ENCODE peak calls at places on chromosome 7, in four cellular contexts. W is SJCRH30; C is EL; O is CD8-positive, alpha-beta memory T cell. V is an unnamed sample.

GRCh38 chr7:101618207-101618839 is 10.8 kb downstream of the MYL10 start:
- DNase-seq in W (no peak), C (peak; percentile 79), O (no peak), V (no peak)

GRCh38 chr7:149220534-149220933 is 18.9 kb upstream of the ZNF212 start:
- DNase-seq in W (no peak), C (peak; percentile 92), O (no peak), V (no peak)

GRCh38 chr7:113071465-113071864 is 15.2 kb downstream of the GPR85 start:
- DNase-seq in W (no peak), C (peak; percentile 40), O (no peak), V (no peak)

GRCh38 chr7:134767567-134768168 is 11.8 kb upstream of the CALD1 start:
- DNase-seq in W (no peak), C (no peak), O (no peak), V (no peak)

GRCh38 chr7:69177326-69177897 is 420.9 kb upstream of the AUTS2 start:
- DNase-seq in W (no peak), C (no peak), O (no peak), V (no peak)

GRCh38 chr7:129213828-129214227 is 11.0 kb upstream of the AHCYL2 start:
- DNase-seq in W (peak; percentile 40), C (no peak), O (no peak), V (no peak)

GRCh38 chr7:132148876-132149275 is 427.4 kb downstream of the PLXNA4 start:
- DNase-seq in W (no peak), C (no peak), O (no peak), V (no peak)

GRCh38 chr7:1567082-1567771 is 2.6 kb downstream of the PSMG3 start:
- DNase-seq in W (no peak), C (no peak), O (no peak), V (no peak)

GRCh38 chr7:79199961-79200360 is 253.5 kb downstream of the MAGI2 start:
- DNase-seq in W (peak; percentile 22), C (peak; percentile 15), O (no peak), V (no peak)

GRCh38 chr7:91683823-91684222 is 196.7 kb downstream of the MTERF1 start:
- DNase-seq in W (peak; percentile 50), C (peak; percentile 39), O (no peak), V (no peak)

GRCh38 chr7:79979437-79979836 is 155.2 kb upstream of the GNAI1 start:
- DNase-seq in W (no peak), C (peak; percentile 62), O (no peak), V (no peak)

GRCh38 chr7:115015619-115016018 is 93.7 kb downstream of the MDFIC start:
- DNase-seq in W (no peak), C (peak; percentile 84), O (no peak), V (no peak)

GRCh38 chr7:136528329-136528728 is 340.1 kb upstream of the CHRM2 start:
- DNase-seq in W (no peak), C (peak; percentile 90), O (no peak), V (no peak)

GRCh38 chr7:55360486-55360885 is 4.7 kb upstream of the LANCL2 start:
- DNase-seq in W (no peak), C (peak; percentile 10), O (no peak), V (no peak)

GRCh38 chr7:47293884-47294568 is 287.9 kb downstream of the TNS3 start:
- DNase-seq in W (no peak), C (no peak), O (no peak), V (no peak)

GRCh38 chr7:51019891-51020855 is 237.5 kb upstream of the GRB10 start:
- DNase-seq in W (no peak), C (peak; percentile 57), O (no peak), V (no peak)

GRCh38 chr7:98569606-98570337 is 47.3 kb upstream of the NPTX2 start:
- DNase-seq in W (peak; percentile 64), C (peak; percentile 12), O (no peak), V (no peak)